ENCODE peak calls at places on chromosomes 4 and X, in ten cellular contexts. O is fibroblast of lung, Y is pancreas, L is suprapubic skin, I is OCI-LY7, S is GM12878, B is ovary, A is lower lobe of right lung, F is A549, D is fibroblast of pulmonary artery. V is an unnamed sample.

GRCh38 chrX:80810365-80810978 is 795 bp upstream of the BRWD3 start:
- DNase-seq in O (peak; percentile 8), Y (no peak), L (no peak), I (peak; percentile 11), S (no peak), B (no peak), A (no peak), F (peak; percentile 2), D (no peak), V (no peak)

GRCh38 chr4:81651500-81651899 is 179.8 kb upstream of the RASGEF1B start:
- DNase-seq in O (no peak), Y (no peak), L (no peak), I (peak; percentile 46), S (no peak), B (no peak), A (no peak), F (no peak), D (peak; percentile 41), V (no peak)

GRCh38 chr4:109303141-109303499 is 662 bp upstream of the COL25A1 start:
- DNase-seq in O (peak; percentile 10), Y (no peak), L (no peak), I (no peak), S (no peak), B (peak; percentile 14), A (no peak), F (no peak), D (peak; percentile 20), V (peak; percentile 24)

GRCh38 chr4:40909363-40909876 is 159.7 kb downstream of the NSUN7 start:
- DNase-seq in O (peak; percentile 51), Y (no peak), L (no peak), I (no peak), S (no peak), B (no peak), A (no peak), F (no peak), D (peak; percentile 74), V (peak; percentile 77)

GRCh38 chr4:100060765-100061416 is 110.8 kb upstream of the H2AZ1 start:
- DNase-seq in O (no peak), Y (no peak), L (no peak), I (no peak), S (no peak), B (no peak), A (no peak), F (no peak), D (no peak), V (no peak)

GRCh38 chr4:52144303-52144849 is 93.3 kb downstream of the SPATA18 start:
- DNase-seq in O (no peak), Y (no peak), L (no peak), I (no peak), S (no peak), B (no peak), A (no peak), F (no peak), D (no peak), V (no peak)

GRCh38 chrX:19684265-19684664 is 169.0 kb upstream of the MAP3K15 start:
- DNase-seq in O (no peak), Y (no peak), L (no peak), I (no peak), S (no peak), B (no peak), A (no peak), F (no peak), D (no peak), V (no peak)

GRCh38 chr4:26015133-26015651 is 101.2 kb downstream of the SMIM20 start:
- DNase-seq in O (peak; percentile 89), Y (no peak), L (no peak), I (no peak), S (no peak), B (no peak), A (no peak), F (no peak), D (peak; percentile 74), V (peak; percentile 98)

GRCh38 chr4:32985256-32985655 is 2265.1 kb downstream of the PCDH7 start:
- DNase-seq in O (peak; percentile 14), Y (no peak), L (no peak), I (no peak), S (no peak), B (no peak), A (no peak), F (no peak), D (peak; percentile 66), V (peak; percentile 62)

GRCh38 chr4:142549248-142549647 is 296.9 kb downstream of the INPP4B start:
- DNase-seq in O (no peak), Y (no peak), L (no peak), I (no peak), S (no peak), B (no peak), A (no peak), F (no peak), D (no peak), V (no peak)

GRCh38 chrX:43474321-43474720 is 181.8 kb upstream of the MAOA start:
- DNase-seq in O (no peak), Y (no peak), L (no peak), I (no peak), S (no peak), B (no peak), A (no peak), F (no peak), D (no peak), V (no peak)

GRCh38 chr4:2352729-2353221 is 65.7 kb downstream of the ZFYVE28 start:
- DNase-seq in O (no peak), Y (peak; percentile 0), L (peak; percentile 59), I (no peak), S (no peak), B (no peak), A (peak; percentile 4), F (no peak), D (no peak), V (no peak)

GRCh38 chr4:86606809-86607208 is 12.7 kb downstream of the PTPN13 start:
- DNase-seq in O (no peak), Y (no peak), L (no peak), I (no peak), S (no peak), B (no peak), A (no peak), F (no peak), D (no peak), V (no peak)

GRCh38 chr4:30726090-30726668 is 6.0 kb downstream of the PCDH7 start:
- DNase-seq in O (peak; percentile 39), Y (no peak), L (no peak), I (no peak), S (no peak), B (no peak), A (no peak), F (no peak), D (no peak), V (no peak)

GRCh38 chr4:147381749-147382148 is 99.1 kb upstream of the EDNRA start:
- DNase-seq in O (no peak), Y (no peak), L (no peak), I (no peak), S (no peak), B (no peak), A (no peak), F (no peak), D (no peak), V (no peak)
- H3K4me3 ChIP-seq in O (no peak overlapping the region), Y (no peak overlapping the region), L (no peak overlapping the region), I (no peak overlapping the region), S (no peak overlapping the region), B (no peak overlapping the region), A (no peak overlapping the region), F (no peak overlapping the region), D (no peak overlapping the region), V (no peak overlapping the region)

DNA sequence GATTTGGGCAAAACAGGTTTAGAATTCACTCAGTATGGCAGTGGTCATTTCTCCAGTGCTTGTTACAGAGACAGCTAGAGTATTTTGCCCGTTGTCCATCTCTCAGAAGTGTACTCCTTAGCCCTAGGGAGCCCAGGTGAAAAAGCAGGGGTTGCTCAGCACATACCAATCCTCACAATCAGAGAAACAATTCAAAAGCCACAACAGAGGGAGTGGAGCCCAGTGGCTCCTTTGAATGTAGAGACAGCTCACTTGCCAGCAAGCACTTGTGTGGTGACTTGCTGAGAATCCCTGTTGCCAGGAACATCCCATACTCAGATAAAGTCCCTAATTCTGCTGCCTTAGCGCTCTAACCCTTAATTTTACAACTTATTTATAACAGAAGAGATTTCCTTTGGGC is 1488.3 kb downstream of the RPA4 start:
- DNase-seq in O (no peak), Y (no peak), L (no peak), I (no peak), S (no peak), B (no peak), A (no peak), F (no peak), D (no peak), V (no peak)
- TF ChIP-seq CTCF in O (no peak), Y (no peak), L (no peak), I (no peak), S (no peak), B (no peak), A (no peak), F (no peak), D (no peak), V (no peak)

GRCh38 chrX:74249963-74250362 is 54.0 kb upstream of the ZCCHC13 start:
- DNase-seq in O (no peak), Y (no peak), L (no peak), I (no peak), S (no peak), B (no peak), A (no peak), F (no peak), D (no peak), V (no peak)
- H3K4me3 ChIP-seq in O (no peak overlapping the region), Y (no peak overlapping the region), L (no peak overlapping the region), I (no peak overlapping the region), S (no peak overlapping the region), B (no peak overlapping the region), A (no peak overlapping the region), F (peak overlapping the region; percentile 20), D (no peak overlapping the region), V (no peak overlapping the region)

GRCh38 chrX:47815901-47816845 is 20.5 kb upstream of the ZNF81 start:
- DNase-seq in O (peak; percentile 33), Y (no peak), L (no peak), I (no peak), S (no peak), B (no peak), A (no peak), F (no peak), D (peak; percentile 38), V (no peak)

GRCh38 chrX:47817897-47818296 is 18.8 kb upstream of the ZNF81 start:
- DNase-seq in O (no peak), Y (no peak), L (no peak), I (no peak), S (no peak), B (no peak), A (no peak), F (no peak), D (no peak), V (no peak)

GRCh38 chrX:47817421-47817820 is 19.3 kb upstream of the ZNF81 start:
- DNase-seq in O (no peak), Y (no peak), L (no peak), I (no peak), S (no peak), B (no peak), A (no peak), F (no peak), D (no peak), V (no peak)

GRCh38 chrX:47809065-47809788 is 27.5 kb upstream of the ZNF81 start:
- DNase-seq in O (no peak), Y (no peak), L (no peak), I (no peak), S (no peak), B (no peak), A (no peak), F (no peak), D (no peak), V (no peak)

DNA sequence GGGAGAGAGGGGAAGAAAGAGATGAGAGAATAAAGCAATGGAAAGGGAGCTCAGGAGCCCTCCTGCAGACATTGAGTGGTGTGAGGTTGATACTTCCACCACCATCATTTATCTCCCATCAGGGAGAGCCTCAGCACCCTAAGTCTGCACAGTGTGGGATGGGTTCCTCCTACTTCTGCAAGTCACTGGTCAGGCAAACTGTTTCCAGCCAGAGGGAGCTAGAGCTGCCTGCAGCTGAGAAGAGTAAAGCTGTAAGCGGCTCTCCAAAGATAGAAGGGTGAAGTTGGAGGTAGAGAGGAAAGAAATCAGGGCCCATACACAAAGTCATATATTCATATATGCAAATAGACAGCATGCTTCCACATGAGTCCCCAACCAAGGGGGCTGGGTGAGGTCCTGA is 21.8 kb upstream of the ZNF81 start:
- DNase-seq in O (no peak), Y (no peak), L (no peak), I (no peak), S (no peak), B (no peak), A (no peak), F (no peak), D (no peak), V (no peak)
- TF ChIP-seq CTCF in O (no peak), Y (no peak), L (no peak), I (no peak), S (no peak), B (no peak), A (no peak), F (no peak), D (peak; percentile 17), V (peak; percentile 9)